ENCODE peak calls at places on chromosomes 13 and 19, in six cellular contexts. I is neural progenitor cell; J is colonic mucosa; X is effector memory CD4-positive, alpha-beta T cell; R is brain microvascular endothelial cell; H is CD4-positive, CD25-positive, alpha-beta regulatory T cell. U is an unnamed sample.
A peak's percentile ranks its signal among the peaks of the same experiment; 100 is the strongest.

GRCh38 chr13:111383591-111384440 is 63.4 kb downstream of the TEX29 start:
- DNase-seq in I (no peak), J (no peak), X (no peak), R (no peak), H (no peak), U (no peak)

GRCh38 chr13:41411536-41411935 is 45.8 kb upstream of the RGCC start:
- DNase-seq in I (peak; percentile 57), J (no peak), X (no peak), R (peak; percentile 62), H (peak; percentile 29), U (no peak)

GRCh38 chr13:82681535-82681934 is 1200.7 kb downstream of the SLITRK1 start:
- DNase-seq in I (no peak), J (no peak), X (no peak), R (no peak), H (no peak), U (no peak)

GRCh38 chr19:31054430-31054829 is 294.8 kb downstream of the TSHZ3 start:
- DNase-seq in I (peak; percentile 82), J (peak; percentile 35), X (peak; percentile 9), R (peak; percentile 69), H (peak; percentile 8), U (no peak)

GRCh38 chr13:85261757-85262346 is 537.4 kb downstream of the SLITRK6 start:
- DNase-seq in I (no peak), J (no peak), X (no peak), R (no peak), H (no peak), U (no peak)

GRCh38 chr13:87754097-87754496 is 82.9 kb downstream of the SLITRK5 start:
- DNase-seq in I (no peak), J (no peak), X (no peak), R (no peak), H (no peak), U (no peak)

GRCh38 chr13:90792335-90792734 is 555.2 kb upstream of the MIR17HG start:
- DNase-seq in I (no peak), J (no peak), X (no peak), R (no peak), H (no peak), U (no peak)

GRCh38 chr19:42436006-42436405 is 6.7 kb downstream of the CXCL17 start:
- DNase-seq in I (no peak), J (no peak), X (no peak), R (no peak), H (no peak), U (no peak)

GRCh38 chr19:30163663-30164062 is 208.5 kb upstream of the ZNF536 start:
- DNase-seq in I (no peak), J (no peak), X (no peak), R (no peak), H (no peak), U (no peak)

GRCh38 chr19:21902596-21902995 is 66.6 kb upstream of the ZNF43 start:
- DNase-seq in I (no peak), J (no peak), X (no peak), R (no peak), H (no peak), U (no peak)

GRCh38 chr13:50678464-50679162 is 164.9 kb downstream of the DLEU7 start:
- DNase-seq in I (no peak), J (no peak), X (no peak), R (peak; percentile 95), H (no peak), U (no peak)

GRCh38 chr19:1189419-1189818 is 15.4 kb upstream of the SBNO2 start:
- DNase-seq in I (peak; percentile 2), J (no peak), X (no peak), R (no peak), H (no peak), U (no peak)

GRCh38 chr13:94389544-94390351 is 89.7 kb downstream of the DCT start:
- DNase-seq in I (no peak), J (no peak), X (no peak), R (no peak), H (no peak), U (no peak)

GRCh38 chr13:39250440-39250839 is 212.2 kb downstream of the NHLRC3 start:
- DNase-seq in I (no peak), J (no peak), X (no peak), R (no peak), H (no peak), U (no peak)

GRCh38 chr19:10719466-10719961 is 1.6 kb downstream of the DNM2 start:
- DNase-seq in I (no peak), J (no peak), X (no peak), R (no peak), H (no peak), U (no peak)

GRCh38 chr19:10718205-10719196 is 622 bp downstream of the DNM2 start:
- DNase-seq in I (peak; percentile 71), J (no peak), X (peak; percentile 39), R (no peak), H (no peak), U (peak; percentile 64)

GRCh38 chr19:10717356-10718204 is at the start of gene DNM2:
- DNase-seq in I (peak; percentile 100), J (peak; percentile 99), X (peak; percentile 97), R (peak; percentile 100), H (peak; percentile 99), U (peak; percentile 99)

GRCh38 chr19:10720607-10721125 is 2.8 kb downstream of the DNM2 start:
- DNase-seq in I (no peak), J (no peak), X (no peak), R (no peak), H (no peak), U (no peak)

GRCh38 chr19:10717054-10717355 is 874 bp upstream of the DNM2 start:
- DNase-seq in I (no peak), J (no peak), X (no peak), R (no peak), H (no peak), U (no peak)
- H3K4me3 ChIP-seq in I (peak overlapping the region; percentile 39), J (no peak overlapping the region), X (peak overlapping the region; percentile 33), R (peak overlapping the region; percentile 39), H (peak overlapping the region; percentile 56), U (peak overlapping the region; percentile 17)

GRCh38 chr19:34254552-34255432 is at the start of gene GARRE1:
- DNase-seq in I (peak; percentile 71), J (peak; percentile 41), X (peak; percentile 80), R (no peak), H (peak; percentile 85), U (peak; percentile 50)

GRCh38 chr19:34255546-34255945 is 1.2 kb downstream of the GARRE1 start:
- DNase-seq in I (no peak), J (no peak), X (no peak), R (no peak), H (no peak), U (no peak)

GRCh38 chr19:34259367-34259865 is 5.1 kb downstream of the GARRE1 start:
- DNase-seq in I (no peak), J (no peak), X (no peak), R (no peak), H (no peak), U (no peak)

GRCh38 chr19:34256835-34257558 is 2.6 kb downstream of the GARRE1 start:
- DNase-seq in I (no peak), J (no peak), X (no peak), R (no peak), H (no peak), U (no peak)

DNA sequence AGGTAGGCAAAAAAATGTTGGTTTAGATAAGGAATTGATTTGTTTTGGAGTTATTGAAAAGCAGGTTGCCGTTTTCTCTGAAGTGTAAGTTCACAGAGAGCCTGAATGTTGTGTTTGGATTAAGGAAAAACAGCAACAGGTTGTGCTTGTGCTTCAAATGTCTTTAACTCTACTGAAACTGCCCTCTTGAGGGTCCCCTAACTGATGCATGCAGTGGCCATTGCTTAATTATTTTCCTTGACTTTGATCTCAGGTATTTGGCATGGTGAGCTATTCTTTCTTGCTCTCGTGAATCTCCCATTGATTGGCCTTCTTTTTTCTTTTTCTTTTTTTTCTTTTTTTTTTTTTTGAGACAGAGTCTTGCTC is 3.2 kb downstream of the GARRE1 start:
- DNase-seq in I (no peak), J (no peak), X (no peak), R (no peak), H (no peak), U (no peak)
- H3K4me3 ChIP-seq in I (no peak overlapping the region), J (no peak overlapping the region), X (no peak overlapping the region), R (no peak overlapping the region), H (no peak overlapping the region), U (no peak overlapping the region)

GRCh38 chr19:50820086-50820485 is 3.5 kb downstream of the KLK1 start:
- DNase-seq in I (no peak), J (peak; percentile 63), X (no peak), R (no peak), H (no peak), U (no peak)
- H3K4me3 ChIP-seq in I (no peak overlapping the region), J (peak overlapping the region; percentile 19), X (no peak overlapping the region), R (no peak overlapping the region), H (no peak overlapping the region), U (no peak overlapping the region)

GRCh38 chr19:32677657-32678056 is 2.0 kb downstream of the RGS9BP start:
- DNase-seq in I (peak; percentile 96), J (no peak), X (no peak), R (no peak), H (no peak), U (no peak)

GRCh38 chr19:32676186-32676894 is 692 bp downstream of the RGS9BP start:
- DNase-seq in I (peak; percentile 63), J (no peak), X (no peak), R (no peak), H (no peak), U (peak; percentile 33)

GRCh38 chr19:32674959-32675719 is at the start of gene ANKRD27:
- DNase-seq in I (peak; percentile 99), J (peak; percentile 99), X (peak; percentile 97), R (peak; percentile 96), H (peak; percentile 98), U (peak; percentile 98)

GRCh38 chr19:32675720-32676185 is at the start of gene RGS9BP:
- DNase-seq in I (peak; percentile 70), J (peak; percentile 86), X (peak; percentile 70), R (peak; percentile 39), H (peak; percentile 59), U (peak; percentile 76)

GRCh38 chr19:32676895-32677359 is 1.3 kb downstream of the RGS9BP start:
- DNase-seq in I (peak; percentile 38), J (no peak), X (no peak), R (no peak), H (no peak), U (no peak)
- H3K4me3 ChIP-seq in I (peak overlapping the region; percentile 90), J (no peak overlapping the region), X (no peak overlapping the region), R (no peak overlapping the region), H (no peak overlapping the region), U (no peak overlapping the region)

GRCh38 chr13:109361562-109361961 is 424.8 kb downstream of the IRS2 start:
- DNase-seq in I (no peak), J (no peak), X (no peak), R (no peak), H (no peak), U (no peak)
- H3K4me3 ChIP-seq in I (no peak overlapping the region), J (no peak overlapping the region), X (no peak overlapping the region), R (no peak overlapping the region), H (no peak overlapping the region), U (no peak overlapping the region)

DNA sequence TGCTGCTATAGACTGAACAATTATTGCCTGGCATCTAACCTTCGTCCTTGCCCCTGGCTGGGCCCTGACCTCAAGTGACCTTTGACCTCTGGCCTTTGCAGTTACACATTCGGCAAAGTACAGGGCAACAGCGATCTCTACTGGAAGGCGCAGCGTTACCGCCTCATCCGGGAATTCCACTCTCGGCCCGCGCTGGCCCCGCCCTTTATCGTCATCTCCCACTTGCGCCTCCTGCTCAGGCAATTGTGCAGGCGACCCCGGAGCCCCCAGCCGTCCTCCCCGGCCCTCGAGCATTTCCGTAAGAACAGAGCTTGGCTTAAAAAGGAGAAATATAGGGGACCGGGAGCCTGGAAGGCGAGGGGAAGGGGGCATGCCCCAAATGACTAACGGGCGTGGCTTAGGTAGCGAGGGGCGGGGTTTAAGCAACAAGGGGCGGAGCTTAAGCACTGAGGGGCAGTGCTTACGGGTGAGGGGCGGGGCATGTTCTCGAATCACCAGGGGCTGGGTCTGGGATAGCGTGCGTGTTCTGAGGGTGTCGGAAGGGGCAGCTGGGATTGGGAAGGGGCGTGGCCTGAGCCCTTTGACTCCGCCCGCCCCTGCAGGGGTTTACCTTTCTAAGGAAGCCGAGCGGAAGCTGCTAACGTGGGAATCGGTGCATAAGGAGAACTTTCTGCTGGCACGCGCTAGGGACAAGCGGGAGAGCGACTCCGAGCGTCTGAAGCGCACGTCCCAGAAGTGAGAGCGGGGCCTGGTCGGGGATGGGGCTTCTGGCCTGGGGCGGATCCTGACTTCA is 52.7 kb downstream of the TRPM4 start:
- DNase-seq in I (peak; percentile 94), J (peak; percentile 35), X (peak; percentile 28), R (no peak), H (no peak), U (no peak)
- H3K4me3 ChIP-seq in I (peak overlapping the region; percentile 44), J (no peak overlapping the region), X (no peak overlapping the region), R (peak overlapping the region; percentile 34), H (no peak overlapping the region), U (no peak overlapping the region)